ENCODE peak calls at places on chromosomes 1 and 21, in six cellular contexts. Z is small intestine, E is body of pancreas, P is heart right ventricle, X is lower lobe of right lung, K is SJSA1. V is an unnamed sample. For H3K4me1 and H3K9me3, the result is how much of the 10 kb centered on the place peaks cover.

GRCh38 chr1:64387382-64388066 is 82.4 kb upstream of the CACHD1 start:
- DNase-seq in K (no peak), X (no peak), Z (no peak), E (no peak), P (no peak), V (no peak)

GRCh38 chr21:42200906-42201614 is 17.9 kb upstream of the ABCG1 start:
- DNase-seq in X (no peak), K (peak), E (no peak), Z (peak), P (no peak), V (no peak)

GRCh38 chr1:47555307-47555706 is 117.5 kb downstream of the FOXD2 start:
- DNase-seq in Z (peak), E (no peak), X (no peak), K (no peak), P (no peak), V (no peak)

GRCh38 chr1:98940680-98941079 is 64.0 kb downstream of the PLPPR5 start:
- DNase-seq in E (no peak), Z (no peak), X (no peak), K (no peak), P (no peak), V (no peak)

GRCh38 chr1:30524840-30525617 is 198.4 kb downstream of the MATN1 start:
- DNase-seq in E (no peak), X (no peak), P (no peak), K (peak), Z (no peak), V (no peak)

GRCh38 chr1:230517786-230518185 is 91.7 kb upstream of the PGBD5 start:
- DNase-seq in P (peak), Z (no peak), X (no peak), E (peak), K (no peak), V (no peak)

GRCh38 chr1:30125024-30125423 is 598.4 kb downstream of the MATN1 start:
- DNase-seq in K (no peak), X (no peak), Z (no peak), P (no peak), E (no peak), V (no peak)

GRCh38 chr1:22531251-22531650 is 32.0 kb upstream of the EPHA8 start:
- DNase-seq in K (no peak), E (peak), Z (peak), P (no peak), X (no peak), V (no peak)

GRCh38 chr1:230208619-230209261 is 141.7 kb downstream of the GALNT2 start:
- DNase-seq in P (no peak), E (no peak), X (no peak), Z (no peak), K (no peak), V (no peak)

GRCh38 chr1:240613353-240614142 is 1.6 kb upstream of the GREM2 start:
- DNase-seq in E (no peak), X (no peak), K (no peak), P (no peak), Z (no peak), V (no peak)

GRCh38 chr1:52239708-52240001 is 97.8 kb downstream of the ZFYVE9 start:
- DNase-seq in E (no peak), K (no peak), X (no peak), P (no peak), Z (no peak), V (no peak)

GRCh38 chr1:22388666-22389455 is 62.8 kb upstream of the ZBTB40 start:
- DNase-seq in Z (no peak), E (no peak), X (no peak), P (no peak), K (peak), V (no peak)

GRCh38 chr1:180994262-180994661 is 28.4 kb downstream of the STX6 start:
- DNase-seq in Z (no peak), P (no peak), X (no peak), E (no peak), K (no peak), V (no peak)

GRCh38 chr1:91754348-91754747 is 131.6 kb downstream of the TGFBR3 start:
- DNase-seq in X (no peak), Z (no peak), P (no peak), K (no peak), E (no peak), V (no peak)

GRCh38 chr1:32100359-32100758 is 7.5 kb upstream of the KPNA6 start:
- DNase-seq in P (peak), E (no peak), Z (no peak), K (no peak), X (no peak), V (no peak)

GRCh38 chr1:31583995-31584868 is 7.9 kb downstream of the TINAGL1 start:
- DNase-seq in E (peak), X (peak), K (peak), Z (no peak), P (peak), V (peak)

GRCh38 chr1:19087737-19088594 is 122.1 kb downstream of the UBR4 start:
- DNase-seq in K (no peak), Z (no peak), P (no peak), E (peak), X (no peak), V (no peak)

GRCh38 chr1:92831368-92831761 is 475 bp upstream of the RPL5 start:
- DNase-seq in E (no peak), X (no peak), P (no peak), K (no peak), Z (no peak), V (no peak)

GRCh38 chr1:12460121-12460520 is 157.9 kb downstream of the DHRS3 start:
- DNase-seq in P (peak), K (no peak), E (peak), Z (no peak), X (no peak), V (no peak)

GRCh38 chr1:203360772-203361171 is 9.8 kb upstream of the FMOD start:
- DNase-seq in Z (no peak), E (no peak), K (no peak), X (no peak), P (no peak), V (no peak)

GRCh38 chr1:156502749-156503671 is 2.4 kb upstream of the MEF2D start:
- DNase-seq in K (peak), E (peak), X (peak), P (peak), Z (peak), V (peak)

GRCh38 chr1:172561252-172561651 is 28.3 kb downstream of the SUCO start:
- DNase-seq in E (no peak), K (no peak), X (no peak), P (no peak), Z (no peak), V (no peak)

GRCh38 chr1:236774926-236775325 is 20.2 kb upstream of the MTR start:
- DNase-seq in P (no peak), X (no peak), E (no peak), K (no peak), Z (peak), V (peak)

GRCh38 chr1:172003766-172004530 is 162.7 kb downstream of the DNM3 start:
- DNase-seq in P (no peak), K (no peak), Z (no peak), X (no peak), E (no peak), V (no peak)

GRCh38 chr1:184160942-184161698 is 109.6 kb downstream of the TSEN15 start:
- DNase-seq in P (no peak), E (no peak), X (no peak), K (no peak), Z (no peak), V (no peak)

GRCh38 chr1:47752560-47752959 is 244.6 kb downstream of the TRABD2B start:
- DNase-seq in E (no peak), P (no peak), K (no peak), Z (no peak), X (no peak), V (no peak)

GRCh38 chr1:115459161-115459560 is 121.1 kb upstream of the NGF start:
- DNase-seq in K (no peak), E (no peak), X (no peak), Z (no peak), P (no peak), V (no peak)

GRCh38 chr1:115465802-115466363 is 127.8 kb upstream of the NGF start:
- DNase-seq in P (no peak), X (no peak), E (no peak), K (no peak), Z (no peak), V (no peak)

GRCh38 chr1:115461526-115461925 is 123.5 kb upstream of the NGF start:
- DNase-seq in X (no peak), Z (no peak), P (no peak), E (no peak), K (no peak), V (no peak)

GRCh38 chr1:115463347-115463746 is 125.3 kb upstream of the NGF start:
- DNase-seq in E (no peak), K (no peak), Z (no peak), P (no peak), X (no peak), V (no peak)

DNA sequence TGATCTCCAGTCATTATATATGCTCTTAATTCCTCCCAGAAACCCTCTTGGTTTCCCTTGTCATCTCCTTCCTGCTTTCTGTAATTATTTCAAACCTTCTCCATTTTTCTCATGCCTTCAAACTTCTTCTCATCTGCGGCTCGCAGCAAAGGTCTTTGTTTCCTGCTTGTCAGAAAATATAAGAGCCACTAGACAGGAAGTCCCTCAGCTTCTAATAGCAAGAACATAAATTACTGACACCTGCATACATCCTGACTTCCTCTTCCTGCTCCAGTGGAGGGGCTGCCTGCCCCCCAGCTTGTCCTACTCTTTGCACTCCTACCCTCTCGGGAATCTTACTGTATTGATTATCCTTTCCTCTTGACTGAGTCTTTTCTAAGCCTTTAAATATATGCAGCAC is 124.6 kb upstream of the NGF start:
- DNase-seq in E (no peak), P (no peak), Z (no peak), K (no peak), X (no peak), V (no peak)
- H3K4me1 ChIP-seq in E (under half), P (under half), Z (under half), K (under half), X (under half), V (under half)

DNA sequence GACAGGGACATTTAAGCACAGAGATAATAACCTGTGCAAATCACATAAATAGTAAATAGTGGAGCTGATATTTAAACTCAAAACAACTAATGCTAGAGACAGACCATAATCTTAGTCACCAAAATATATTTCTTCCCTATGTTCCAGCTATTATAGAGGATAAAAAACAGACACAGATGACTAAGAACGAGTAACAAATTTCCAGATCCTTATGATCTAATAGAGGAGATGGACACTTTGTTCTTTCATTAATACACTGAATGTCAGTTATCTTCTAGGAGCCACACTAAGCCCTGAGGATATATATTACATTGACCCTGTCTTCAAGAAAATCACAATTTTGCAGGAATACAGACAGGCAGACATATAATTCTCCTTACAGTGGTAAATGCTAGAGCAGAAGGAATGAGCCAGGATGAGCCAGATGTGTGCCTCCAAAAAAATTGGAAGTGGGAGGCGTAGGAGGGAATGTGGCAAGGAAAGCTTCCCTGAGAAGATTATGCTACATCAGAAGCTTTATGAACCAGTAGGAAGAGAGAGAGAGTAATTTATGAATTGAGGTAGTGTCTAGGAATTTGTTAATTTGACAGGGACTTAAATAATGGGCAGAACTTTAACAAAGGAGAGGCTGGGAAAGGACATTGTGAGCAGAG is 395.4 kb upstream of the BEND5 start:
- DNase-seq in X (no peak), P (no peak), K (no peak), E (no peak), Z (no peak), V (no peak)
- H3K9me3 ChIP-seq in X (under half), P (under half), K (under half), E (under half), Z (under half), V (under half)

DNA sequence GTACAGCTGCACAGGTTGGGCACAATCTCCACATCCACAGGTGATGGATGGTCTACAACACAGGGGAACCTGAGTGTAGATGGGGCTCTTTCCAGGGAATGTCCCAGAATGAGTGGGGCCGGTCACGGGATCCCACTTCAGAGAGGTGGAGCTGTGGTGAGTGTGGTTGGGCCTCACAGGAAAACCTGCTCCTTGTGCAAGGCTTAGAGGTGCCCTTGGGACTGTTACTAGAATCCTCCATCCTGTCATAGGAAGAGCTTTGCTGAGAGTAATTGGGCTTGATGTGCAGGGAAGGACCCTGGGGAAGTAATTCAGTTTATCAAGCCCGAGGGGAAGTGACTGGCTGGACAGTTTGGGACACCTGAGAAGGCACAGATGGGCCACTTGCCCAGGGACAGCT is 137.9 kb downstream of the ZSCAN20 start:
- DNase-seq in P (no peak), Z (no peak), X (no peak), E (no peak), K (no peak), V (no peak)
- H3K4me1 ChIP-seq in P (under half), Z (under half), X (under half), E (under half), K (under half), V (under half)

GRCh38 chr1:157870477-157870876 is 28.9 kb upstream of the CD5L start:
- DNase-seq in Z (no peak), P (no peak), E (no peak), K (no peak), X (no peak), V (no peak)
- H3K9me3 ChIP-seq in Z (under half), P (under half), E (under half), K (under half), X (under half), V (under half)

GRCh38 chr1:40179496-40180089 is 18.4 kb downstream of the RLF start:
- DNase-seq in P (no peak), K (no peak), Z (no peak), X (no peak), E (no peak), V (no peak)
- H3K4me1 ChIP-seq in P (under half), K (under half), Z (under half), X (under half), E (under half), V (under half)

DNA sequence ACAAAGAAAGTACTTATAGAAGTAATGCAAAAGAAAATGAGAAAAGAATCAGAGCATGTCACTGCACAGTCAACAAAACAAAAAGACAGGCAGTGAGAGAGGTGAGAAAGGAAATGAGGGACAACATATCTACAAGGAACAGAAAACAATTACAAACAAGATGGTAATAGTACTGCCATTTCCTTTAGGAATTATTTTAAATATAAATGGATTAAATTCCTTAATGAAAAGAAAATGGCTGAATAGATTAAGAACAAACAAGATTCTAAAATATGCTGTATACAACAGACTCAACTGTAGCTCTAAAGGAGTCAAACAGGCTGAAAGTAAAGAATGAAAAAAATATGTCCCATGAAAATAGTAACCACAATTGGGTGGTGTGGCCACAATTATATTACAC is 22.1 kb upstream of the ZNF124 start:
- DNase-seq in E (no peak), K (no peak), P (no peak), Z (no peak), X (no peak), V (no peak)
- H3K9me3 ChIP-seq in E (under half), K (under half), P (under half), Z (under half), X (half or more), V (under half)

GRCh38 chr1:21327566-21328323 is 37.5 kb upstream of the ECE1 start:
- DNase-seq in K (no peak), P (no peak), X (no peak), Z (no peak), E (no peak), V (no peak)
- H3K4me1 ChIP-seq in K (under half), P (half or more), X (half or more), Z (under half), E (half or more), V (under half)

DNA sequence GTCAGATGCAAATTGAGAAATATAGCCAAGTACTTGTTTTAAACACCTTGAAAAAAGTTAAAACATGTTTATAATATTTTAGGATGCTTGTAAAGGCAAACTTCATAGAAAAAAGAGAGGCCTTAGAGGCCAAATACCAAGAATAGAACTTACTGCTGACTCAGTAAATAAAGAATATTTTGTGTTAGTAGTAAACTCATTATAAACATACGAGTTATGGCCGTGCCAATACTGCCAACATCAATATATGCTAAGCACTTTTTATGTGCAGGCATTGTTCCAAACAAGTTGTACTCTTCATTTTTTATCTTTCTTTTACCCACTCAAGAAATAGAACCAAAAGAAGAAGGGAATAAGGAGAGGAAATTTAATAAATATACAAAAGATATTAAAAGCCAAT is 705.9 kb upstream of the NCAM2 start:
- DNase-seq in K (no peak), E (no peak), X (no peak), P (no peak), Z (no peak), V (no peak)
- H3K9me3 ChIP-seq in K (under half), E (under half), X (under half), P (under half), Z (under half), V (under half)

GRCh38 chr1:8384088-8384487 is 66.2 kb downstream of the SLC45A1 start:
- DNase-seq in P (no peak), X (no peak), E (no peak), Z (no peak), K (no peak), V (no peak)

GRCh38 chr1:8379513-8380186 is 61.7 kb downstream of the SLC45A1 start:
- DNase-seq in X (no peak), Z (no peak), K (no peak), E (peak), P (no peak), V (no peak)

GRCh38 chr1:8381618-8382017 is 63.7 kb downstream of the SLC45A1 start:
- DNase-seq in X (no peak), Z (no peak), E (no peak), K (no peak), P (no peak), V (no peak)

GRCh38 chr1:8382608-8383525 is 65.0 kb downstream of the SLC45A1 start:
- DNase-seq in X (no peak), P (no peak), K (no peak), E (no peak), Z (peak), V (no peak)

DNA sequence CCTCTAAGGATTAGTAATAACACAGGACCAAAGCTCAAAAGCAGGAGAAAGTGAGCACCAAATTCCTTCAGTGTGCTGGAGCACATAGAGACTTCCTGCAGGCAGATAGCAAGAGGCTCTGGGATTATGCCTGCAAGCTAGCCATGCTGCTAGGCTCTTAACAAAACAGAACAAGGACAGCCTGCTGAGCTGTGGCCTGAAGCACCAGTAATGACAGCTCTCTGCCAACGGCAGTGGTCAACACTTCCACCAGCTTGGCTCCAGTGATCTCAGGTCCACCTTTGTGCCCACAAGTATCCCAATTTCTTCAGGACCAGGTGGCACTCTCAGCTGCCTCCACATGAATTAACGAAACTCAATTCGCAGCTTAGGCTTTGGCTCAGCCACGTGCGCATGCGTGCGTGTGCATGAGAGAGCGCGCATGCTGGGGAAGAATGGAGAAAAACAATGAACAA is 64.2 kb downstream of the SLC45A1 start:
- DNase-seq in E (no peak), P (no peak), Z (no peak), X (no peak), K (no peak), V (no peak)
- H3K4me1 ChIP-seq in E (half or more), P (half or more), Z (under half), X (half or more), K (under half), V (under half)

GRCh38 chr1:2935766-2936390 is 85.4 kb upstream of the ACTRT2 start:
- DNase-seq in Z (no peak), P (no peak), K (no peak), X (peak), E (no peak), V (no peak)

GRCh38 chr1:2934642-2935081 is 86.6 kb upstream of the ACTRT2 start:
- DNase-seq in Z (no peak), P (no peak), E (no peak), K (no peak), X (peak), V (no peak)

GRCh38 chr1:2934173-2934540 is 87.1 kb upstream of the ACTRT2 start:
- DNase-seq in Z (no peak), X (peak), K (no peak), E (no peak), P (no peak), V (no peak)

GRCh38 chr1:2933431-2934172 is 87.7 kb upstream of the ACTRT2 start:
- DNase-seq in Z (no peak), X (peak), K (no peak), E (no peak), P (no peak), V (no peak)

GRCh38 chr1:2935184-2935583 is 86.1 kb upstream of the ACTRT2 start:
- DNase-seq in Z (no peak), X (peak), E (no peak), P (no peak), K (no peak), V (no peak)
- H3K9me3 ChIP-seq in Z (under half), X (under half), E (under half), P (under half), K (under half), V (under half)

V was measured in HAP-1.